ENCODE peak calls at places on chromosomes 16 and 17, in seven cellular contexts. C is mesenchymal stem cell; N is tibial artery; B is naive thymus-derived CD8-positive, alpha-beta T cell; Z is H7; E is epithelial cell of prostate; F is ovary. G is an unnamed sample.

GRCh38 chr17:81870155-81870977 is 771 bp downstream of the ARHGDIA start:
- DNase-seq in N (no peak), C (peak; percentile 71), F (peak; percentile 53), B (no peak), E (no peak), Z (peak; percentile 82), G (no peak)

GRCh38 chr17:32265192-32265895 is at the start of gene RHBDL3:
- DNase-seq in E (no peak), C (no peak), F (peak; percentile 73), Z (peak; percentile 88), B (no peak), N (no peak), G (peak; percentile 61)

GRCh38 chr17:38709864-38710602 is 5.0 kb downstream of the MLLT6 start:
- DNase-seq in N (no peak), C (no peak), Z (peak; percentile 32), B (no peak), F (no peak), E (no peak), G (no peak)

GRCh38 chr17:61416540-61417363 is 17.1 kb downstream of the TBX2 start:
- DNase-seq in E (no peak), C (peak; percentile 91), N (peak; percentile 86), B (peak; percentile 33), Z (peak; percentile 97), F (peak; percentile 87), G (peak; percentile 83)

GRCh38 chr17:82436601-82437324 is 13.8 kb downstream of the CYBC1 start:
- DNase-seq in N (no peak), E (no peak), B (no peak), Z (peak; percentile 70), C (no peak), F (no peak), G (no peak)

GRCh38 chr17:28675980-28676379 is 14.0 kb downstream of the SUPT6H start:
- DNase-seq in Z (peak; percentile 55), N (no peak), B (no peak), F (no peak), E (no peak), C (no peak), G (no peak)

GRCh38 chr16:88940196-88941050 is 36.6 kb downstream of the CBFA2T3 start:
- DNase-seq in C (no peak), Z (peak; percentile 91), F (no peak), E (no peak), N (no peak), B (no peak), G (no peak)

GRCh38 chr16:13231365-13231764 is 330.0 kb downstream of the SHISA9 start:
- DNase-seq in F (no peak), Z (peak; percentile 32), N (no peak), B (no peak), C (no peak), E (no peak), G (no peak)

GRCh38 chr17:7818746-7819645 is 15.0 kb upstream of the KDM6B start:
- DNase-seq in F (no peak), C (no peak), E (no peak), N (no peak), B (no peak), Z (peak; percentile 45), G (no peak)

GRCh38 chr16:51129105-51129504 is 22.0 kb downstream of the SALL1 start:
- DNase-seq in F (no peak), N (no peak), Z (no peak), C (no peak), E (no peak), B (no peak), G (no peak)

GRCh38 chr16:47574091-47575054 is 113.2 kb downstream of the PHKB start:
- DNase-seq in F (no peak), E (peak; percentile 89), N (no peak), C (peak; percentile 6), B (no peak), Z (no peak), G (no peak)

GRCh38 chr17:73562896-73563295 is 81.3 kb downstream of the SDK2 start:
- DNase-seq in E (no peak), F (no peak), Z (no peak), N (no peak), C (no peak), B (no peak), G (no peak)

GRCh38 chr16:2339521-2340484 is 725 bp downstream of the ABCA3 start:
- DNase-seq in F (peak; percentile 59), Z (peak; percentile 85), B (peak; percentile 13), N (peak; percentile 31), E (no peak), C (peak; percentile 24), G (peak; percentile 34)

GRCh38 chr17:56222255-56222654 is 69.0 kb downstream of the ANKFN1 start:
- DNase-seq in N (no peak), B (no peak), E (no peak), C (peak; percentile 1), F (no peak), Z (no peak), G (no peak)

GRCh38 chr17:52035336-52035915 is 123.1 kb downstream of the CA10 start:
- DNase-seq in N (no peak), E (no peak), C (no peak), Z (no peak), B (no peak), F (no peak), G (no peak)

GRCh38 chr16:66273644-66274334 is 92.7 kb upstream of the CDH5 start:
- DNase-seq in C (no peak), E (no peak), F (peak; percentile 18), B (no peak), Z (peak; percentile 64), N (no peak), G (peak; percentile 63)

GRCh38 chr17:10888858-10889257 is 51.0 kb upstream of the PIRT start:
- DNase-seq in C (no peak), F (no peak), Z (peak; percentile 24), E (no peak), B (no peak), N (no peak), G (no peak)

GRCh38 chr17:50946223-50946890 is 80.2 kb upstream of the TOB1 start:
- DNase-seq in E (no peak), Z (peak; percentile 55), C (no peak), F (no peak), B (no peak), N (no peak), G (no peak)

GRCh38 chr17:69637399-69638165 is 223.1 kb downstream of the MAP2K6 start:
- DNase-seq in C (peak; percentile 20), N (no peak), E (no peak), Z (no peak), B (no peak), F (no peak), G (no peak)

GRCh38 chr16:379183-379960 is 2.4 kb downstream of the PGAP6 start:
- DNase-seq in Z (peak; percentile 96), N (no peak), E (no peak), F (no peak), C (no peak), B (no peak), G (no peak)

GRCh38 chr16:24846548-24847357 is 990 bp downstream of the SLC5A11 start:
- DNase-seq in B (no peak), N (no peak), Z (no peak), E (no peak), F (no peak), C (no peak), G (no peak)

GRCh38 chr17:17757944-17758343 is 76.7 kb downstream of the RAI1 start:
- DNase-seq in N (no peak), C (no peak), F (no peak), E (no peak), Z (no peak), B (no peak), G (no peak)

GRCh38 chr17:9768381-9768934 is 22.9 kb downstream of the DHRS7C start:
- DNase-seq in E (no peak), F (no peak), N (no peak), Z (peak; percentile 56), B (no peak), C (peak; percentile 40), G (no peak)

GRCh38 chr17:78883533-78884131 is 19.4 kb downstream of the CEP295NL start:
- DNase-seq in F (peak; percentile 86), C (peak; percentile 98), N (peak; percentile 90), Z (peak; percentile 94), E (no peak), B (peak; percentile 5), G (peak; percentile 79)

GRCh38 chr17:37490022-37490587 is 414 bp downstream of the DUSP14 start:
- DNase-seq in B (peak; percentile 63), N (peak; percentile 53), Z (no peak), C (peak; percentile 75), E (no peak), F (peak; percentile 60), G (no peak)

GRCh38 chr17:15442316-15443185 is 24.9 kb downstream of the CDRT4 start:
- DNase-seq in E (no peak), F (no peak), B (no peak), C (no peak), Z (no peak), N (no peak), G (no peak)

GRCh38 chr17:33674685-33675084 is 381.6 kb upstream of the ASIC2 start:
- DNase-seq in C (peak; percentile 64), B (no peak), Z (peak; percentile 59), F (peak; percentile 53), E (no peak), N (peak; percentile 54), G (no peak)

GRCh38 chr17:41176744-41177387 is 1.2 kb downstream of the KRTAP4-2 start:
- DNase-seq in F (no peak), E (no peak), C (no peak), B (no peak), Z (no peak), N (no peak), G (no peak)

GRCh38 chr16:26816266-26816665 is 250.5 kb upstream of the C16orf82 start:
- DNase-seq in Z (no peak), E (no peak), C (no peak), F (no peak), B (no peak), N (no peak), G (no peak)

GRCh38 chr17:35731239-35731931 is at the start of gene RASL10B:
- DNase-seq in E (no peak), B (no peak), N (no peak), C (peak; percentile 54), F (peak; percentile 67), Z (peak; percentile 95), G (peak; percentile 78)

GRCh38 chr17:78164748-78165607 is 3.4 kb upstream of the SYNGR2 start:
- DNase-seq in C (no peak), B (no peak), E (no peak), N (no peak), F (no peak), Z (no peak), G (no peak)

GRCh38 chr17:83082435-83082834 is 3.0 kb downstream of the METRNL start:
- DNase-seq in E (no peak), N (no peak), C (no peak), F (no peak), B (no peak), Z (no peak), G (no peak)

GRCh38 chr16:85661131-85662035 is 27.4 kb downstream of the GINS2 start:
- DNase-seq in C (no peak), F (no peak), Z (peak; percentile 63), B (no peak), E (no peak), N (no peak), G (no peak)

GRCh38 chr17:2694381-2695242 is 17.0 kb downstream of the CLUH start:
- DNase-seq in F (no peak), E (no peak), B (no peak), N (peak; percentile 18), Z (peak; percentile 57), C (no peak), G (peak; percentile 25)

GRCh38 chr16:77262971-77263370 is 63.8 kb downstream of the SYCE1L start:
- DNase-seq in B (no peak), N (no peak), C (no peak), F (no peak), E (no peak), Z (no peak), G (no peak)

G was measured in 8988T.